ENCODE peak calls at places on chromosomes 4 and X, in ten cellular contexts. U is prostate gland, B is suprapubic skin, W is stomach, J is A549, Y is GM12892, C is uterus, R is spleen, V is H54, D is ovary. M is an unnamed sample.

GRCh38 chr4:87835192-87835591 is 2.4 kb downstream of the MEPE start:
- DNase-seq in U (no peak), Y (no peak), D (no peak), C (no peak), V (no peak), J (no peak), R (no peak), W (no peak), B (no peak), M (no peak)

GRCh38 chr4:124803641-124804040 is 91.1 kb upstream of the ANKRD50 start:
- DNase-seq in J (peak; percentile 0), C (no peak), Y (no peak), U (no peak), V (no peak), R (no peak), B (no peak), W (no peak), D (no peak), M (no peak)

GRCh38 chrX:68416592-68416991 is 16.7 kb downstream of the OPHN1 start:
- DNase-seq in C (no peak), W (no peak), U (no peak), R (no peak), B (no peak), J (peak; percentile 15), D (no peak), Y (no peak), V (peak; percentile 15), M (no peak)

GRCh38 chr4:10200869-10201268 is 84.3 kb upstream of the WDR1 start:
- DNase-seq in U (no peak), Y (no peak), J (no peak), R (no peak), B (no peak), D (no peak), V (no peak), W (no peak), C (no peak), M (peak; percentile 91)

GRCh38 chrX:80808160-80808735 is 1.4 kb downstream of the BRWD3 start:
- DNase-seq in W (peak; percentile 79), R (peak; percentile 87), C (peak; percentile 79), D (peak; percentile 74), U (peak; percentile 81), V (peak; percentile 43), B (peak; percentile 82), Y (peak; percentile 46), J (peak; percentile 81), M (peak; percentile 89)

GRCh38 chr4:72971572-72971971 is 97.9 kb downstream of the COX18 start:
- DNase-seq in V (no peak), Y (no peak), D (no peak), J (peak; percentile 58), C (no peak), R (no peak), W (no peak), U (no peak), B (no peak), M (no peak)

GRCh38 chr4:6499241-6499605 is 26.8 kb upstream of the PPP2R2C start:
- DNase-seq in B (no peak), D (no peak), J (no peak), U (no peak), C (no peak), Y (no peak), R (no peak), V (no peak), W (no peak), M (no peak)

GRCh38 chrX:9267415-9267814 is 197.4 kb upstream of the TBL1X start:
- DNase-seq in J (peak; percentile 65), R (no peak), C (no peak), D (no peak), V (no peak), U (no peak), Y (no peak), W (no peak), B (no peak), M (no peak)

GRCh38 chrX:120727911-120728310 is 98.1 kb upstream of the C1GALT1C1 start:
- DNase-seq in C (no peak), V (no peak), W (no peak), U (no peak), D (no peak), R (no peak), Y (no peak), J (no peak), B (no peak), M (no peak)

GRCh38 chr4:65416875-65417274 is 253.4 kb downstream of the EPHA5 start:
- DNase-seq in J (peak; percentile 7), C (no peak), Y (no peak), W (peak; percentile 92), D (no peak), B (no peak), U (no peak), V (peak; percentile 0), R (no peak), M (no peak)

GRCh38 chrX:136055651-136056221 is 70.5 kb downstream of the SLC9A6 start:
- DNase-seq in C (peak; percentile 51), W (no peak), U (no peak), Y (no peak), D (no peak), V (no peak), J (no peak), R (no peak), B (no peak), M (no peak)

GRCh38 chr4:187929024-187929423 is 66.5 kb upstream of the ZFP42 start:
- DNase-seq in R (no peak), J (peak; percentile 10), C (no peak), U (no peak), D (no peak), W (no peak), V (no peak), Y (no peak), B (no peak), M (no peak)

GRCh38 chrX:140661657-140662056 is 47.9 kb upstream of the LINC00632 start:
- DNase-seq in D (no peak), R (no peak), B (no peak), Y (no peak), W (no peak), U (no peak), C (no peak), J (no peak), V (no peak), M (no peak)

GRCh38 chrX:136130931-136131843 is 16.1 kb upstream of the FHL1 start:
- DNase-seq in D (no peak), V (peak; percentile 11), W (no peak), U (no peak), B (no peak), R (no peak), Y (no peak), C (no peak), J (peak; percentile 71), M (no peak)

GRCh38 chrX:152930516-152930915 is 32.6 kb downstream of the ZNF185 start:
- DNase-seq in J (no peak), D (no peak), W (no peak), B (no peak), Y (no peak), U (no peak), V (no peak), R (peak; percentile 32), C (no peak), M (no peak)

GRCh38 chr4:41692717-41693345 is 55.7 kb downstream of the PHOX2B start:
- DNase-seq in D (no peak), V (peak; percentile 6), Y (peak; percentile 11), J (peak; percentile 61), U (peak; percentile 10), B (no peak), R (no peak), C (peak; percentile 16), W (peak; percentile 56), M (peak; percentile 48)

GRCh38 chr4:80070880-80071620 is 2.0 kb downstream of the ANTXR2 start:
- DNase-seq in U (no peak), Y (no peak), R (no peak), W (no peak), B (no peak), J (no peak), C (no peak), V (no peak), D (no peak), M (no peak)

GRCh38 chrX:154348646-154349358 is 25.6 kb downstream of the FLNA start:
- DNase-seq in D (peak; percentile 34), V (no peak), C (peak; percentile 43), B (peak; percentile 57), R (peak; percentile 76), W (no peak), U (no peak), J (peak; percentile 3), Y (no peak), M (no peak)
- TF ChIP-seq POLR2A in D (no peak), V (no peak), C (no peak), B (no peak), R (no peak), W (no peak), U (no peak), J (no peak), Y (no peak), M (no peak)

DNA sequence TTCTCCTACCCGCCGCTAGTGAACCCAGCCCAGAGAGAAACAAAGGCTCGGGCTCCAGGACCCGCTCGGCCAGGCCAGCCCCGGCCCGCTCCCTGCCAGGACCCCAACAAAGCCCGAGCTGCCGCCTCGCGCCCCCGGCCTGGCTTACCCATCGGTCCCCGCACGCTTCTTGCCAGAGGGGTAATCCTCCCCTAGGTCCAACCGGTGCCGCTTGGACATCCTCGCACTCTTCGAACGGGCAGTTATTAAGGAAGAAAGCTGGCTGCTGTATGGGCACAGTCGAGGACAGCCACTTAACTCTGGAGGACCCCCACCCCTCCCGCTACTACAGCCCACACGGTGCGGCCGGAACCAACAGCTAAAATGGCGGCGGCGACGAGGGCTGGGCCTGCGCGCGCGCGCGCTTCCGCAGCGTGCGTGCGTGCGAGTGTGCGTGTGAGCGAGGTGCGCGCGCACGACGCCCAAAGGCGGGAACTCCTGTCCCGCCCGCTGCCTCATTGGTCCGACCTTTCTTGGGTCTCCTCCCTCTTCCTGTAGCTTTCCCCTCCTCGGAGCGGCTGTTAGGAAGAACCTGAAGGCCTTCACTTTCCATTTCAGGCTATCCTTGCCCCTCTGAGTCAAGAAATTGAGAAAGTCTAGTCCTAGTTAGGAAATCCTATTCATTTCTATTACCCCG is at the start of gene DHX15:
- DNase-seq in U (peak; percentile 96), R (peak; percentile 98), B (peak; percentile 96), W (peak; percentile 98), Y (peak; percentile 76), V (peak; percentile 86), C (peak; percentile 94), D (peak; percentile 94), J (peak; percentile 97), M (peak; percentile 97)
- TF ChIP-seq POLR2A in U (peak; percentile 69), R (peak; percentile 5), B (peak; percentile 84), W (no peak), Y (peak; percentile 84), V (peak; percentile 70), C (peak; percentile 58), D (peak; percentile 79), J (peak; percentile 58), M (peak; percentile 92)

GRCh38 chrX:107710617-107711391 is 64.8 kb downstream of the TSC22D3 start:
- DNase-seq in W (no peak), V (peak; percentile 54), C (peak; percentile 45), U (no peak), R (peak; percentile 35), Y (peak; percentile 37), B (peak; percentile 64), D (no peak), J (peak; percentile 84), M (peak; percentile 83)
- TF ChIP-seq POLR2A in W (no peak), V (no peak), C (peak; percentile 46), U (no peak), R (no peak), Y (no peak), B (no peak), D (no peak), J (no peak), M (peak; percentile 72)

DNA sequence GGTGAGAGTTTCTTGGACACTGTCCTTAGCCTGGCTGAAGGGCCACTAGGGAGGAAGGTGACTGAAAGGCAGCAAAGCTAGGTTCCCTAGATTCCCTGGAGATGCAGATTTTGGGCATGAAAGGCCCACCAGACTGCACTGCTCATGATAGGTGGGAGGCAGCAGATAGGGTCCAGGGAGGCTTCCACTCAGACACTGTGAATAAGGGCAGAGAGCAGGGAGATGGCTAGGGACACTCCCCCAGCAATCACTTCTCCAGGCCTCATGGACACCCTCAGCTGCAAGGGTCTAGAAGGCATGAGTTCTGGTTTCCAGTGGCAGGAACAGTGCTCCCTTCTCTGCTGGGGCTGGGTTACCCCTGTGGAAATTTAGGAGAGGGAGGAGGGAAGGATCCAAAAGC is 20.1 kb downstream of the ARMCX2 start:
- DNase-seq in W (no peak), B (no peak), U (no peak), Y (no peak), R (no peak), D (no peak), J (no peak), V (no peak), C (no peak), M (no peak)
- TF ChIP-seq POLR2A in W (no peak), B (no peak), U (no peak), Y (no peak), R (no peak), D (no peak), J (no peak), V (no peak), C (no peak), M (no peak)

M was measured in erythroblast.